ENCODE peak calls at places on chromosomes 13 and 19, in six cellular contexts. One of them, this sample, is unnamed.
A peak's percentile ranks its signal among the peaks of the same experiment; 100 is the strongest.

GRCh38 chr13:33194820-33195692 is 90.5 kb downstream of the STARD13 start:
- DNase-seq in K562: no peak
- DNase-seq in CD8-positive, alpha-beta T cell: no peak
- DNase-seq in tibial artery: no peak
- DNase-seq in uterus: peak; percentile 35
- DNase-seq in ascending aorta: no peak
- DNase-seq in this sample: no peak

GRCh38 chr19:5480427-5480836 is 25.2 kb downstream of the ZNRF4 start:
- DNase-seq in K562: peak; percentile 55
- DNase-seq in uterus: no peak
- DNase-seq in tibial artery: no peak
- DNase-seq in ascending aorta: no peak
- DNase-seq in CD8-positive, alpha-beta T cell: peak; percentile 10
- DNase-seq in this sample: no peak

GRCh38 chr19:39146091-39146490 is 20.5 kb downstream of the PAK4 start:
- DNase-seq in ascending aorta: no peak
- DNase-seq in CD8-positive, alpha-beta T cell: no peak
- DNase-seq in K562: no peak
- DNase-seq in uterus: no peak
- DNase-seq in tibial artery: no peak
- DNase-seq in this sample: no peak

GRCh38 chr19:53598361-53598760 is 33.4 kb upstream of the DPRX start:
- DNase-seq in CD8-positive, alpha-beta T cell: no peak
- DNase-seq in uterus: no peak
- DNase-seq in ascending aorta: no peak
- DNase-seq in K562: no peak
- DNase-seq in tibial artery: no peak
- DNase-seq in this sample: no peak

GRCh38 chr13:87536499-87536898 is 134.7 kb upstream of the SLITRK5 start:
- DNase-seq in K562: no peak
- DNase-seq in CD8-positive, alpha-beta T cell: no peak
- DNase-seq in tibial artery: no peak
- DNase-seq in uterus: no peak
- DNase-seq in ascending aorta: no peak
- DNase-seq in this sample: no peak

GRCh38 chr13:114019367-114019766 is 45.5 kb upstream of the C13orf46 start:
- DNase-seq in ascending aorta: no peak
- DNase-seq in tibial artery: no peak
- DNase-seq in K562: peak; percentile 84
- DNase-seq in uterus: no peak
- DNase-seq in CD8-positive, alpha-beta T cell: no peak
- DNase-seq in this sample: peak; percentile 58

GRCh38 chr13:99155821-99156220 is 44.8 kb upstream of the UBAC2 start:
- DNase-seq in CD8-positive, alpha-beta T cell: no peak
- DNase-seq in tibial artery: no peak
- DNase-seq in K562: no peak
- DNase-seq in ascending aorta: no peak
- DNase-seq in uterus: no peak
- DNase-seq in this sample: no peak

GRCh38 chr19:38196245-38196837 is 27.7 kb downstream of the DPF1 start:
- DNase-seq in uterus: no peak
- DNase-seq in CD8-positive, alpha-beta T cell: no peak
- DNase-seq in ascending aorta: no peak
- DNase-seq in tibial artery: no peak
- DNase-seq in K562: no peak
- DNase-seq in this sample: no peak

GRCh38 chr13:23790591-23791170 is 98.5 kb downstream of the MIPEP start:
- DNase-seq in ascending aorta: no peak
- DNase-seq in tibial artery: no peak
- DNase-seq in K562: no peak
- DNase-seq in CD8-positive, alpha-beta T cell: no peak
- DNase-seq in uterus: no peak
- DNase-seq in this sample: no peak

GRCh38 chr19:35213678-35214632 is 14.6 kb downstream of the FAM187B start:
- DNase-seq in CD8-positive, alpha-beta T cell: peak; percentile 70
- DNase-seq in ascending aorta: peak; percentile 63
- DNase-seq in tibial artery: peak; percentile 82
- DNase-seq in uterus: peak; percentile 28
- DNase-seq in K562: no peak
- DNase-seq in this sample: peak; percentile 77

GRCh38 chr13:96052655-96053002 is 572 bp downstream of the UGGT2 start:
- DNase-seq in CD8-positive, alpha-beta T cell: no peak
- DNase-seq in K562: peak; percentile 17
- DNase-seq in uterus: no peak
- DNase-seq in ascending aorta: no peak
- DNase-seq in tibial artery: no peak
- DNase-seq in this sample: no peak

GRCh38 chr13:35990196-35990595 is 141.0 kb downstream of the DCLK1 start:
- DNase-seq in ascending aorta: no peak
- DNase-seq in uterus: no peak
- DNase-seq in K562: no peak
- DNase-seq in CD8-positive, alpha-beta T cell: no peak
- DNase-seq in tibial artery: no peak
- DNase-seq in this sample: no peak

GRCh38 chr19:6652214-6653094 is 17.5 kb downstream of the TNFSF14 start:
- DNase-seq in K562: peak; percentile 39
- DNase-seq in CD8-positive, alpha-beta T cell: no peak
- DNase-seq in ascending aorta: no peak
- DNase-seq in uterus: no peak
- DNase-seq in tibial artery: no peak
- DNase-seq in this sample: no peak

GRCh38 chr19:40450664-40451063 is 6.5 kb upstream of the SERTAD3 start:
- DNase-seq in uterus: no peak
- DNase-seq in CD8-positive, alpha-beta T cell: no peak
- DNase-seq in tibial artery: no peak
- DNase-seq in ascending aorta: no peak
- DNase-seq in K562: no peak
- DNase-seq in this sample: no peak

GRCh38 chr13:45847554-45848224 is 3.9 kb downstream of the SIAH3 start:
- DNase-seq in K562: no peak
- DNase-seq in CD8-positive, alpha-beta T cell: peak; percentile 21
- DNase-seq in tibial artery: peak; percentile 36
- DNase-seq in ascending aorta: no peak
- DNase-seq in uterus: no peak
- DNase-seq in this sample: peak; percentile 54

GRCh38 chr19:10915511-10916091 is 12.8 kb downstream of the YIPF2 start:
- DNase-seq in K562: no peak
- DNase-seq in tibial artery: no peak
- DNase-seq in CD8-positive, alpha-beta T cell: no peak
- DNase-seq in uterus: no peak
- DNase-seq in ascending aorta: no peak
- DNase-seq in this sample: no peak

GRCh38 chr19:37909661-37910199 is 2.7 kb downstream of the SIPA1L3 start:
- DNase-seq in ascending aorta: no peak
- DNase-seq in tibial artery: no peak
- DNase-seq in CD8-positive, alpha-beta T cell: no peak
- DNase-seq in uterus: no peak
- DNase-seq in K562: no peak
- DNase-seq in this sample: no peak

GRCh38 chr13:52695856-52696255 is 43.2 kb downstream of the SUGT1 start:
- DNase-seq in tibial artery: no peak
- DNase-seq in ascending aorta: no peak
- DNase-seq in CD8-positive, alpha-beta T cell: no peak
- DNase-seq in uterus: no peak
- DNase-seq in K562: no peak
- DNase-seq in this sample: no peak

GRCh38 chr13:32381539-32381938 is 46.4 kb downstream of the N4BP2L1 start:
- DNase-seq in K562: no peak
- DNase-seq in ascending aorta: no peak
- DNase-seq in tibial artery: no peak
- DNase-seq in CD8-positive, alpha-beta T cell: no peak
- DNase-seq in uterus: no peak
- DNase-seq in this sample: no peak

GRCh38 chr13:40536443-40537113 is 129.9 kb downstream of the FOXO1 start:
- DNase-seq in CD8-positive, alpha-beta T cell: no peak
- DNase-seq in ascending aorta: no peak
- DNase-seq in tibial artery: no peak
- DNase-seq in K562: no peak
- DNase-seq in uterus: no peak
- DNase-seq in this sample: no peak

GRCh38 chr19:38361633-38362075 is 12.7 kb upstream of the PSMD8 start:
- DNase-seq in CD8-positive, alpha-beta T cell: peak; percentile 40
- DNase-seq in ascending aorta: no peak
- DNase-seq in tibial artery: peak; percentile 61
- DNase-seq in K562: peak; percentile 92
- DNase-seq in uterus: peak; percentile 57
- DNase-seq in this sample: peak; percentile 57

GRCh38 chr13:44747179-44747578 is 171.0 kb upstream of the TSC22D1 start:
- DNase-seq in tibial artery: no peak
- DNase-seq in K562: no peak
- DNase-seq in CD8-positive, alpha-beta T cell: no peak
- DNase-seq in ascending aorta: no peak
- DNase-seq in uterus: no peak
- DNase-seq in this sample: no peak

GRCh38 chr13:105278797-105279425 is 1256.6 kb downstream of the EFNB2 start:
- DNase-seq in tibial artery: no peak
- DNase-seq in ascending aorta: no peak
- DNase-seq in CD8-positive, alpha-beta T cell: no peak
- DNase-seq in uterus: no peak
- DNase-seq in K562: no peak
- DNase-seq in this sample: no peak

GRCh38 chr13:57633950-57634828 is 2.6 kb downstream of the PCDH17 start:
- DNase-seq in K562: no peak
- DNase-seq in CD8-positive, alpha-beta T cell: no peak
- DNase-seq in uterus: no peak
- DNase-seq in ascending aorta: no peak
- DNase-seq in tibial artery: peak; percentile 25
- DNase-seq in this sample: no peak

GRCh38 chr13:47250141-47250540 is 353.3 kb upstream of the HTR2A start:
- DNase-seq in tibial artery: peak; percentile 26
- DNase-seq in uterus: peak; percentile 32
- DNase-seq in CD8-positive, alpha-beta T cell: no peak
- DNase-seq in K562: no peak
- DNase-seq in ascending aorta: no peak
- DNase-seq in this sample: no peak

GRCh38 chr19:45294291-45295029 is 28.2 kb downstream of the CKM start:
- DNase-seq in CD8-positive, alpha-beta T cell: no peak
- DNase-seq in K562: no peak
- DNase-seq in uterus: no peak
- DNase-seq in ascending aorta: no peak
- DNase-seq in tibial artery: no peak
- DNase-seq in this sample: no peak

GRCh38 chr13:66586489-66586888 is 643.6 kb downstream of the PCDH9 start:
- DNase-seq in CD8-positive, alpha-beta T cell: no peak
- DNase-seq in K562: no peak
- DNase-seq in ascending aorta: no peak
- DNase-seq in tibial artery: no peak
- DNase-seq in uterus: no peak
- DNase-seq in this sample: no peak

GRCh38 chr13:87123987-87124784 is 547.0 kb upstream of the SLITRK5 start:
- DNase-seq in ascending aorta: no peak
- DNase-seq in uterus: no peak
- DNase-seq in K562: no peak
- DNase-seq in tibial artery: no peak
- DNase-seq in CD8-positive, alpha-beta T cell: no peak
- DNase-seq in this sample: no peak

GRCh38 chr19:48395170-48395455 is 1.6 kb downstream of the GRIN2D start:
- DNase-seq in ascending aorta: no peak
- DNase-seq in CD8-positive, alpha-beta T cell: no peak
- DNase-seq in K562: no peak
- DNase-seq in tibial artery: no peak
- DNase-seq in uterus: no peak
- DNase-seq in this sample: no peak
- H3K27me3 ChIP-seq in ascending aorta: peaks cover 36% of the 10 kb centered on the region
- H3K27me3 ChIP-seq in CD8-positive, alpha-beta T cell: peaks cover 24% of the 10 kb centered on the region
- H3K27me3 ChIP-seq in K562: no peaks in the 10 kb centered on the region
- H3K27me3 ChIP-seq in tibial artery: peaks cover 4% of the 10 kb centered on the region
- H3K27me3 ChIP-seq in uterus: peaks cover 44% of the 10 kb centered on the region
- H3K27me3 ChIP-seq in this sample: peaks cover 34% of the 10 kb centered on the region

GRCh38 chr19:8575467-8575997 is 1.7 kb downstream of the MYO1F start:
- DNase-seq in tibial artery: no peak
- DNase-seq in ascending aorta: no peak
- DNase-seq in K562: no peak
- DNase-seq in uterus: no peak
- DNase-seq in CD8-positive, alpha-beta T cell: no peak
- DNase-seq in this sample: peak; percentile 49
- H3K27ac ChIP-seq in tibial artery: no peak overlapping the region
- H3K27ac ChIP-seq in ascending aorta: no peak overlapping the region
- H3K27ac ChIP-seq in K562: no peak overlapping the region
- H3K27ac ChIP-seq in uterus: no peak overlapping the region
- H3K27ac ChIP-seq in CD8-positive, alpha-beta T cell: peak overlapping the region; percentile 7
- H3K27ac ChIP-seq in this sample: peak overlapping the region; percentile 52

GRCh38 chr19:16627928-16628182 is 149 bp downstream of the MED26 start:
- DNase-seq in CD8-positive, alpha-beta T cell: no peak
- DNase-seq in uterus: no peak
- DNase-seq in tibial artery: peak; percentile 24
- DNase-seq in K562: no peak
- DNase-seq in ascending aorta: no peak
- DNase-seq in this sample: no peak

GRCh38 chr19:16631465-16631864 is 3.5 kb upstream of the MED26 start:
- DNase-seq in K562: no peak
- DNase-seq in uterus: no peak
- DNase-seq in CD8-positive, alpha-beta T cell: no peak
- DNase-seq in ascending aorta: no peak
- DNase-seq in tibial artery: no peak
- DNase-seq in this sample: no peak

GRCh38 chr19:16627194-16627927 is 643 bp downstream of the MED26 start:
- DNase-seq in ascending aorta: no peak
- DNase-seq in tibial artery: no peak
- DNase-seq in K562: no peak
- DNase-seq in uterus: no peak
- DNase-seq in CD8-positive, alpha-beta T cell: no peak
- DNase-seq in this sample: peak; percentile 2

GRCh38 chr19:16628183-16628983 is at the start of gene MED26:
- DNase-seq in tibial artery: peak; percentile 94
- DNase-seq in uterus: peak; percentile 95
- DNase-seq in K562: peak; percentile 98
- DNase-seq in ascending aorta: peak; percentile 66
- DNase-seq in CD8-positive, alpha-beta T cell: peak; percentile 97
- DNase-seq in this sample: peak; percentile 90

DNA sequence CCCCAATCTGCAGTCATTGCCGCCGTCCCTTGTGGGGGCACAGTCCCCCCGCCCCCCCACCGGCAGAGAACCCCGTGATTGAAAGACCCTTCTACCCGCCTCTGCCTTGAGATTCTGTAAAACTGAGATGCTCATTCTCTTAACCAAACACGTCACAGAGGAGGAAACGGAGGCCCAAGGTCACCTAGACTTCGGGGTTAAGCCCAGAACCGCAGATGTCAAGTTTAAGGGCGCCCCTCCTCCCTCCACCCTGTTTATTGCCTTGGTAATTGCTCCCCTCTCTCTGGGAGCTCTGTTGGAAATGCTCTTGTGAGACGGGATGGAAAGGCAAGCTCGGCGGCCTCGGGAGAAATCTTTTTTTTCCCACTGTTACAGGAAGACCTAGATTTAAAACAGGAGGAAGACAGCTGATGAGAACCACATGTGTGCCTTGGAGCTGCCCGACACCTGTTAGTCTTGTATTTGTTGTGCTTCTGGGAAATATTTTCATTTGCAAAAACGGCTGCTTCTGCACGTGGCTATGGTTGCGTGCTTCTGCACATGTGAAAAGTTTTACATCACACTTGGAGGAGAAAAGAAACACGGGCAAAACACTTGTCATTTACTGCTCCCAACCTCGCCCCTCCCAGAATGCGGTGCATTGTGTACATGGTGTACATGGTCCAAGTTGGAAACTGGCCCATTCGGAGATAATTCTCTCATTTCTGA is 1.1 kb upstream of the MED26 start:
- DNase-seq in K562: no peak
- DNase-seq in tibial artery: peak; percentile 39
- DNase-seq in uterus: peak; percentile 54
- DNase-seq in ascending aorta: no peak
- DNase-seq in CD8-positive, alpha-beta T cell: no peak
- DNase-seq in this sample: peak; percentile 16
- H3K27me3 ChIP-seq in K562: no peaks in the 10 kb centered on the region
- H3K27me3 ChIP-seq in tibial artery: no peaks in the 10 kb centered on the region
- H3K27me3 ChIP-seq in uterus: no peaks in the 10 kb centered on the region
- H3K27me3 ChIP-seq in ascending aorta: no peaks in the 10 kb centered on the region
- H3K27me3 ChIP-seq in CD8-positive, alpha-beta T cell: no peaks in the 10 kb centered on the region
- H3K27me3 ChIP-seq in this sample: no peaks in the 10 kb centered on the region

GRCh38 chr13:97238883-97239282 is 16.8 kb downstream of the MBNL2 start:
- DNase-seq in uterus: no peak
- DNase-seq in CD8-positive, alpha-beta T cell: no peak
- DNase-seq in K562: no peak
- DNase-seq in tibial artery: no peak
- DNase-seq in ascending aorta: no peak
- DNase-seq in this sample: no peak
- H3K27ac ChIP-seq in uterus: peak overlapping the region; percentile 77
- H3K27ac ChIP-seq in CD8-positive, alpha-beta T cell: no peak overlapping the region
- H3K27ac ChIP-seq in K562: no peak overlapping the region
- H3K27ac ChIP-seq in tibial artery: peak overlapping the region; percentile 52
- H3K27ac ChIP-seq in ascending aorta: peak overlapping the region; percentile 56
- H3K27ac ChIP-seq in this sample: no peak overlapping the region

This sample was measured in CD4-positive, alpha-beta T cell.